ENCODE peak calls at places on chromosome 6, in five cellular contexts. L is ascending aorta, I is transverse colon, K is mesendoderm, Q is small intestine. Z is an unnamed sample.

GRCh38 chr6:135358251-135358821 is 139.2 kb downstream of the AHI1 start:
- DNase-seq in L (no peak), I (no peak), K (no peak), Q (no peak), Z (no peak)

GRCh38 chr6:107495196-107495643 is 5.3 kb downstream of the SOBP start:
- DNase-seq in L (no peak), I (no peak), K (no peak), Q (no peak), Z (no peak)

GRCh38 chr6:170206317-170206621 is 84.6 kb downstream of the DLL1 start:
- DNase-seq in L (no peak), I (no peak), K (no peak), Q (no peak), Z (no peak)

GRCh38 chr6:4350571-4351505 is 215.5 kb upstream of the ECI2 start:
- DNase-seq in L (no peak), I (no peak), K (no peak), Q (no peak), Z (no peak)

GRCh38 chr6:12545837-12546658 is 170.5 kb upstream of the PHACTR1 start:
- DNase-seq in L (no peak), I (no peak), K (no peak), Q (peak), Z (no peak)

GRCh38 chr6:122580731-122581130 is 29.5 kb upstream of the PKIB start:
- DNase-seq in L (no peak), I (no peak), K (peak), Q (no peak), Z (no peak)

GRCh38 chr6:36267731-36268477 is 2.0 kb upstream of the PNPLA1 start:
- DNase-seq in L (no peak), I (no peak), K (no peak), Q (no peak), Z (no peak)

GRCh38 chr6:52731719-52732118 is 31.6 kb downstream of the GSTA2 start:
- DNase-seq in L (no peak), I (no peak), K (no peak), Q (no peak), Z (no peak)

GRCh38 chr6:16168858-16169257 is 40.0 kb downstream of the MYLIP start:
- DNase-seq in L (no peak), I (no peak), K (peak), Q (peak), Z (no peak)

GRCh38 chr6:111900731-111901130 is 27.5 kb upstream of the FYN start:
- DNase-seq in L (no peak), I (no peak), K (no peak), Q (no peak), Z (no peak)

GRCh38 chr6:48135352-48136084 is 24.5 kb upstream of the PTCHD4 start:
- DNase-seq in L (no peak), I (no peak), K (peak), Q (no peak), Z (no peak)
- H3K27ac ChIP-seq in L (no peak), I (no peak), K (no peak), Q (no peak), Z (no peak)

DNA sequence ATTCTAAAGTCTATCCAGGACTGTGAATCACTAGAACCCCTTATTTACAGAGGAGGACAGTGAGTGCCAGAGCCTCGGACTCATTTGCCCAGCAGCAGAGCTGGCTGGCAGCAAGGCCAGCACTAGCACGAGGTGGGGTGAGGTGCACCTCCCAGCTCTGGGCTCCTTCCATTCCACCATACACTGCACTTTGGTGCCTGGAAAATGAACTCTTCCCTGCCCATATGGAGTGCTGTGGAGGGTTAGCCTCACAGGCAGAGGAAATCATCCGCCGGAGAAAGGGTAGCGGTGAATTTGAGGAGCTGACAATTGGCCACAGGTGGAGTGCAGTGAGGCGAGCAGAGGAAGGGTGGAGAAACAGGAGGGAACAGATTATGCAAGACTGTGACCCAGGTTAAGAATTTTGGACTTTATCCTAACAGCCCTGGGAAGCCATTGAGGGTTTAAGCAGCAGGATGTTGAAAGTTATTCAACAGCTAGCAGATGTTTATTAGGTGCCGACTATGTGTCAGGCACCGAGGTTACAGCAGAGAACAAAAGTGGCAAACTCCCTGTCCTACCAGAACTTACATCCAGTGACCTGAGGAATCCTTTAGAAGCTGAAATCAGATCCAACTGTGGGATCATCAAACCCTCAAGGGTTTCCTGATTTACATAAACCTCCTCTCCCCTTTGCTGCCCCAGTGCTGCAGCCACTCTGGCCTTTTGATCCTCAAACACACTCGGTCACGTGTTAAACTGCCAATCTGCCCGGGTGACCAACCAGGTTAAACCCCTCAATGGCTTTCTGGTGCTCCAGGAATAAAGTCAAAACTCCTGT is 6.2 kb downstream of the TRIM26 start:
- DNase-seq in L (no peak), I (peak), K (peak), Q (peak), Z (no peak)
- H3K27ac ChIP-seq in L (no peak), I (peak), K (peak), Q (peak), Z (peak)

GRCh38 chr6:80436663-80437062 is 330.2 kb downstream of the BCKDHB start:
- DNase-seq in L (no peak), I (no peak), K (no peak), Q (no peak), Z (no peak)
- H3K27ac ChIP-seq in L (no peak), I (no peak), K (no peak), Q (no peak), Z (no peak)

GRCh38 chr6:33404884-33405283 is 5.9 kb upstream of the PHF1 start:
- DNase-seq in L (no peak), I (no peak), K (no peak), Q (no peak), Z (no peak)

GRCh38 chr6:33405541-33405940 is 5.3 kb upstream of the PHF1 start:
- DNase-seq in L (no peak), I (no peak), K (no peak), Q (no peak), Z (no peak)

GRCh38 chr6:33410050-33410710 is 634 bp upstream of the PHF1 start:
- DNase-seq in L (peak), I (peak), K (peak), Q (peak), Z (peak)

GRCh38 chr6:33406161-33406560 is 4.7 kb upstream of the PHF1 start:
- DNase-seq in L (no peak), I (no peak), K (no peak), Q (no peak), Z (no peak)

DNA sequence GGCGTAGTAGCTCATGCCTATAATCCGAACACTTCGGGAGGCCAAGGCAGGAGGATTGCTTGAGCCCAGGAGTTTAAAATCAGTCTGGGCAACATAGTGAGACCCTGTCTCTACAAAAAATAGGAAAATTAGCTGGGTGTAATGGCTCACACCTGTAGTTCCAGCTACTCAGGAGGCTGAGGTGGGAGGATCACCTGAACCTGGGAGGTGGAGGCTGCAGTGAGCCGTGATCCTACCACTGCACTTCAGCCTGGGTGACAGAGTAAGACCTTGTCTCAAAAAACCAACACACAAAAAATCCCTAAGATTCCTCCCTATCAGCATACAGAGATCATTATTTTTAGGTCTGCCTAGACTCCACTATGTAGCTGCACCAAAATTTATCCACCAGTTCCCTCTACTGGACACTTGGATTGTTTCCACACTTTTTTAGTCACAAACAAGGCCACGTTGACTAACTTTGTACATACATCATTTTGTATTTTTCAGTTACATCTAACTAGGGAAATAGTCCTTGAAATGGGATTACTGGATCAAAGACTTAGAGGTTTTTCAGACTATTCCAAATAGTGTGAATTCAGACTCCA is 3.6 kb upstream of the PHF1 start:
- DNase-seq in L (no peak), I (no peak), K (no peak), Q (no peak), Z (no peak)
- H3K27ac ChIP-seq in L (no peak), I (no peak), K (no peak), Q (no peak), Z (no peak)

GRCh38 chr6:17878734-17879133 is 108.7 kb downstream of the KIF13A start:
- DNase-seq in L (no peak), I (no peak), K (no peak), Q (no peak), Z (no peak)
- H3K27ac ChIP-seq in L (no peak), I (no peak), K (no peak), Q (no peak), Z (peak)

GRCh38 chr6:143656026-143656425 is 21.7 kb upstream of the PHACTR2 start:
- DNase-seq in L (no peak), I (no peak), K (no peak), Q (no peak), Z (no peak)
- H3K27ac ChIP-seq in L (no peak), I (no peak), K (no peak), Q (no peak), Z (no peak)

GRCh38 chr6:34182751-34183531 is 37.1 kb upstream of the GRM4 start:
- DNase-seq in L (peak), I (peak), K (peak), Q (peak), Z (no peak)
- H3K27ac ChIP-seq in L (no peak), I (no peak), K (no peak), Q (peak), Z (no peak)

Z was measured in gastrocnemius medialis.